ENCODE peak calls at places on chromosomes 6 and 20, in seven cellular contexts. One of them, this sample, is unnamed.

GRCh38 chr20:36312724-36313441 is 6.7 kb downstream of the DLGAP4 start:
- DNase-seq in cardiac fibroblast: no peak
- DNase-seq in A549: no peak
- DNase-seq in fibroblast of lung: no peak
- DNase-seq in Panc1: no peak
- DNase-seq in breast epithelium: no peak
- DNase-seq in IMR-90: no peak
- DNase-seq in this sample: no peak

GRCh38 chr6:138162104-138162946 is 586 bp downstream of the ARFGEF3 start:
- DNase-seq in cardiac fibroblast: no peak
- DNase-seq in A549: peak
- DNase-seq in fibroblast of lung: peak
- DNase-seq in Panc1: no peak
- DNase-seq in breast epithelium: no peak
- DNase-seq in IMR-90: no peak
- DNase-seq in this sample: no peak

GRCh38 chr6:2770171-2770570 is 5.0 kb downstream of the WRNIP1 start:
- DNase-seq in cardiac fibroblast: peak
- DNase-seq in A549: no peak
- DNase-seq in fibroblast of lung: no peak
- DNase-seq in Panc1: no peak
- DNase-seq in breast epithelium: no peak
- DNase-seq in IMR-90: no peak
- DNase-seq in this sample: no peak

GRCh38 chr6:85449818-85450577 is at the start of gene NT5E:
- DNase-seq in cardiac fibroblast: peak
- DNase-seq in A549: peak
- DNase-seq in fibroblast of lung: peak
- DNase-seq in Panc1: no peak
- DNase-seq in breast epithelium: no peak
- DNase-seq in IMR-90: peak
- DNase-seq in this sample: no peak

GRCh38 chr6:119957195-119957594 is 607.6 kb upstream of the MAN1A1 start:
- DNase-seq in cardiac fibroblast: no peak
- DNase-seq in A549: no peak
- DNase-seq in fibroblast of lung: no peak
- DNase-seq in Panc1: no peak
- DNase-seq in breast epithelium: no peak
- DNase-seq in IMR-90: no peak
- DNase-seq in this sample: no peak

GRCh38 chr6:30988209-30988825 is 4.8 kb downstream of the MUC21 start:
- DNase-seq in cardiac fibroblast: no peak
- DNase-seq in A549: no peak
- DNase-seq in fibroblast of lung: no peak
- DNase-seq in Panc1: no peak
- DNase-seq in breast epithelium: no peak
- DNase-seq in IMR-90: no peak
- DNase-seq in this sample: no peak

GRCh38 chr6:12992770-12993169 is 276.2 kb downstream of the PHACTR1 start:
- DNase-seq in cardiac fibroblast: no peak
- DNase-seq in A549: no peak
- DNase-seq in fibroblast of lung: no peak
- DNase-seq in Panc1: no peak
- DNase-seq in breast epithelium: no peak
- DNase-seq in IMR-90: no peak
- DNase-seq in this sample: no peak

GRCh38 chr20:41279546-41280225 is 37.8 kb downstream of the ZHX3 start:
- DNase-seq in cardiac fibroblast: no peak
- DNase-seq in A549: no peak
- DNase-seq in fibroblast of lung: no peak
- DNase-seq in Panc1: no peak
- DNase-seq in breast epithelium: no peak
- DNase-seq in IMR-90: no peak
- DNase-seq in this sample: no peak

GRCh38 chr6:135983093-135983492 is 131.6 kb downstream of the PDE7B start:
- DNase-seq in cardiac fibroblast: no peak
- DNase-seq in A549: no peak
- DNase-seq in fibroblast of lung: no peak
- DNase-seq in Panc1: no peak
- DNase-seq in breast epithelium: no peak
- DNase-seq in IMR-90: no peak
- DNase-seq in this sample: no peak

GRCh38 chr6:40693767-40694166 is 106.6 kb upstream of the LRFN2 start:
- DNase-seq in cardiac fibroblast: no peak
- DNase-seq in A549: no peak
- DNase-seq in fibroblast of lung: no peak
- DNase-seq in Panc1: no peak
- DNase-seq in breast epithelium: no peak
- DNase-seq in IMR-90: no peak
- DNase-seq in this sample: no peak

GRCh38 chr6:56349196-56349595 is 101.8 kb upstream of the COL21A1 start:
- DNase-seq in cardiac fibroblast: peak
- DNase-seq in A549: no peak
- DNase-seq in fibroblast of lung: peak
- DNase-seq in Panc1: no peak
- DNase-seq in breast epithelium: no peak
- DNase-seq in IMR-90: peak
- DNase-seq in this sample: no peak

GRCh38 chr6:148177589-148178233 is 164.9 kb upstream of the SASH1 start:
- DNase-seq in cardiac fibroblast: peak
- DNase-seq in A549: peak
- DNase-seq in fibroblast of lung: peak
- DNase-seq in Panc1: no peak
- DNase-seq in breast epithelium: no peak
- DNase-seq in IMR-90: peak
- DNase-seq in this sample: peak

GRCh38 chr6:37137201-37137880 is 32.6 kb upstream of the PIM1 start:
- DNase-seq in cardiac fibroblast: peak
- DNase-seq in A549: peak
- DNase-seq in fibroblast of lung: peak
- DNase-seq in Panc1: no peak
- DNase-seq in breast epithelium: no peak
- DNase-seq in IMR-90: peak
- DNase-seq in this sample: peak

GRCh38 chr20:46458891-46459750 is 52.7 kb upstream of the ELMO2 start:
- DNase-seq in cardiac fibroblast: no peak
- DNase-seq in A549: no peak
- DNase-seq in fibroblast of lung: peak
- DNase-seq in Panc1: no peak
- DNase-seq in breast epithelium: peak
- DNase-seq in IMR-90: no peak
- DNase-seq in this sample: no peak
- H3K4me3 ChIP-seq in cardiac fibroblast: no peak
- H3K4me3 ChIP-seq in A549: no peak
- H3K4me3 ChIP-seq in fibroblast of lung: no peak
- H3K4me3 ChIP-seq in Panc1: peak
- H3K4me3 ChIP-seq in breast epithelium: no peak
- H3K4me3 ChIP-seq in IMR-90: no peak
- H3K4me3 ChIP-seq in this sample: peak

DNA sequence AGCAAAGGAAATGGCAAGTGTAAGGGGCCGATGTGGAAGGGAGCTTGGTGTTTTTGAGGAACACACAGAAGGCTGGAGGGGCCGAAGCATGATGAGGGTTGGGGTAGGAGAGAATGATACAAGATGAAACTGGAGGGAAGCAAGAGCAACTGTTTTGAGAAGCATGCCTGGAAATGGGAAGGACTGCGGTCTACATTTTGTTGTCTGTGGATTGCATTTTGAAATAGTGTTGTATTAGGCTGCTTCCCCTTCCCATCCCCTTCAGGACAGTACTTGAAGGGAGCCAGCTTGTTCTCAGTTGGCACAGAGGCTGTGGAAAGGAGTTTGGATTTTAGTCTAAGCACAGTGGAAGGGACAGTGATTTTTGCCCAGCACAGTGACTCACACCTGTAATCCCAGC is 2.2 kb downstream of the TM9SF4 start:
- DNase-seq in cardiac fibroblast: no peak
- DNase-seq in A549: no peak
- DNase-seq in fibroblast of lung: no peak
- DNase-seq in Panc1: no peak
- DNase-seq in breast epithelium: no peak
- DNase-seq in IMR-90: no peak
- DNase-seq in this sample: no peak
- H3K4me3 ChIP-seq in cardiac fibroblast: no peak
- H3K4me3 ChIP-seq in A549: no peak
- H3K4me3 ChIP-seq in fibroblast of lung: no peak
- H3K4me3 ChIP-seq in Panc1: no peak
- H3K4me3 ChIP-seq in breast epithelium: no peak
- H3K4me3 ChIP-seq in IMR-90: no peak
- H3K4me3 ChIP-seq in this sample: no peak

DNA sequence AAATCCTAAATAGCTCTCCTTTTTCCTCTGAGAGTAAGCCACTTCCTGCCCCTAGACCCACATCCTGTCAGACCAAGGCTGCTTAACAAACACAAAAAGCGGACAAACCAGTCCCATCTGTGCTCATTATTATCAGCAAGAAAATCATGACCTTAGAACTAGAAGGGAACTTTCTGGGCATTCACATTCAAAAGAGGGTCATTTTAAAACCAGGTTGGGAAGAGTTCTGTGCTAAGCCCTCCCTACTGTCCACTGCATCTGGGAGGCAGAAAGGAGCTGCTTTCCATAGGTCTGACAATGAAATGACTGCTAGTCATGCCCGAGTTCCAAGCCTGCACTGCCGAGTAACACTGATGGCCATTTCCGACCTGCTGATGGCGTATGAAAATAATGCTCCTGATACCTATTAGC is 15.4 kb downstream of the EZR start:
- DNase-seq in cardiac fibroblast: peak
- DNase-seq in A549: no peak
- DNase-seq in fibroblast of lung: peak
- DNase-seq in Panc1: no peak
- DNase-seq in breast epithelium: no peak
- DNase-seq in IMR-90: no peak
- DNase-seq in this sample: no peak
- H3K4me3 ChIP-seq in cardiac fibroblast: no peak
- H3K4me3 ChIP-seq in A549: no peak
- H3K4me3 ChIP-seq in fibroblast of lung: no peak
- H3K4me3 ChIP-seq in Panc1: no peak
- H3K4me3 ChIP-seq in breast epithelium: no peak
- H3K4me3 ChIP-seq in IMR-90: no peak
- H3K4me3 ChIP-seq in this sample: no peak

DNA sequence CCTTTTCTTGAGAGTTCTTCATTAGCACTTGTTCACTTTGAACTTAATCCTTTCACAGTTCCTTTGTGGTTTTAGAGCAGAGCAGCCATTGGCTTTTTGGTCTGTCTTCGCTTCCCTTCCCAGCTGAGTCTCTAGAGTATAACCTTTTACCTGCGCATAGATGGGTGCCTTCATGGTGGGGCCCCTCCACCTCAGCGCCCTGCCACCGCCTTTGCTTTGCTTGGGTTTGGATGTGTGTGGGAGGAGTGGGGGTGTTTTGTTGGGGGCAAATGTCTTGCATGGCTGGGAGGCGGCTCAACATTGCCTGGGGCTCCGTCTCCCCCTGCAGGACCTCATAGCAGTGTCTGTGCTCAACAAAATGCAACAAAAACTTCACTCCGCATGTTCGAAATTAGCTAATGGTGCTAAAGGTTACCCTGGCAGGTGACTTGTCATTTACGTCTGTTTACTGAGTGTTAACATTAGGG is 11.9 kb downstream of the PYGB start:
- DNase-seq in cardiac fibroblast: no peak
- DNase-seq in A549: no peak
- DNase-seq in fibroblast of lung: no peak
- DNase-seq in Panc1: no peak
- DNase-seq in breast epithelium: no peak
- DNase-seq in IMR-90: no peak
- DNase-seq in this sample: no peak
- H3K4me3 ChIP-seq in cardiac fibroblast: no peak
- H3K4me3 ChIP-seq in A549: no peak
- H3K4me3 ChIP-seq in fibroblast of lung: no peak
- H3K4me3 ChIP-seq in Panc1: no peak
- H3K4me3 ChIP-seq in breast epithelium: no peak
- H3K4me3 ChIP-seq in IMR-90: no peak
- H3K4me3 ChIP-seq in this sample: no peak

GRCh38 chr6:18997375-18997826 is 610.3 kb downstream of the RNF144B start:
- DNase-seq in cardiac fibroblast: peak
- DNase-seq in A549: peak
- DNase-seq in fibroblast of lung: peak
- DNase-seq in Panc1: peak
- DNase-seq in breast epithelium: no peak
- DNase-seq in IMR-90: peak
- DNase-seq in this sample: peak
- H3K4me3 ChIP-seq in cardiac fibroblast: no peak
- H3K4me3 ChIP-seq in A549: no peak
- H3K4me3 ChIP-seq in fibroblast of lung: no peak
- H3K4me3 ChIP-seq in Panc1: no peak
- H3K4me3 ChIP-seq in breast epithelium: no peak
- H3K4me3 ChIP-seq in IMR-90: no peak
- H3K4me3 ChIP-seq in this sample: no peak

DNA sequence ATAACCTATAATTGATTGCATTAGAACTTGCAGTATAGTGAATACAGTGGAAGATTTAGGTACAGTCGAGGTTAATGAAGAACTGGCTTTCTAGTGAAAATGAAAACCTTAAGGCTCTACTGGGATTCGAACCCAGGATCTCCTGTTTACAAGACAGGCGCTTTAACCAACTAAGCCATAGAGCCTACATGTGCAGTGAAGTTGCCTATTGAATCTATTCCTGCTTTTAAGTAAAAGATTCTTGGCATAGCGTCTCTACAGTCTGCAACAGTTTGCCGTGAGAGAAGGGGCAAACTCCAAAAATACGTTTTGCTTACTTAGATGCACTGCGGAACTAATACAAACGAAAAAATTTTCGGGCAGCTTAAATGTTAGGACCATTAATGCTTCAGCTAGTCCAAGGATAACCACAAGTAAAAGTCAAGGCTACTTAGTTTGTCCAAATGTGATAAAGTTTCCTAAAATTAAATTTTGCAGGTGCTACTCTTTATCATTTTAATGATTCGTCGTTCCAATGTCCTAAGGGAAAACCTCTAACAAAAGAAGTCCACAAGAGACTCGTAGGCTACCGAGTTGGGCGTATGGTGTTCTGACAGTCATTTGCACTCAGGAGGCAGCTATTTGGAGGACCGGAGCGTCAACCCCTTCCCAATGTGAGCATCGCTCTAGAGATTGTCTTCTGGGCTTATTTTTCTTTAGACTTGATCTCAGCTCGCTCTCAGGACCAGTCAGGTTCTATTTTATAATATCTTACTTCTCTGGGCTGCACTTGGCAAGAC is 31.3 kb upstream of the ZSCAN23 start:
- DNase-seq in cardiac fibroblast: peak
- DNase-seq in A549: peak
- DNase-seq in fibroblast of lung: peak
- DNase-seq in Panc1: peak
- DNase-seq in breast epithelium: no peak
- DNase-seq in IMR-90: peak
- DNase-seq in this sample: peak
- H3K4me3 ChIP-seq in cardiac fibroblast: peak
- H3K4me3 ChIP-seq in A549: peak
- H3K4me3 ChIP-seq in fibroblast of lung: peak
- H3K4me3 ChIP-seq in Panc1: peak
- H3K4me3 ChIP-seq in breast epithelium: no peak
- H3K4me3 ChIP-seq in IMR-90: peak
- H3K4me3 ChIP-seq in this sample: peak